ENCODE peak calls at places on chromosomes 4 and X, in five cellular contexts. N is hypothalamus, T is T47D, X is progenitor cell of endocrine pancreas, Q is neuronal stem cell. H is an unnamed sample.

GRCh38 chr4:124936427-124936826 is 223.9 kb upstream of the ANKRD50 start:
- DNase-seq in N (no peak), T (no peak), X (no peak), Q (no peak), H (no peak)

GRCh38 chr4:3225946-3226345 is 23.0 kb upstream of the MSANTD1 start:
- DNase-seq in N (no peak), T (no peak), X (no peak), Q (no peak), H (no peak)

GRCh38 chrX:73446831-73447230 is at the start of gene CDX4:
- DNase-seq in N (no peak), T (no peak), X (no peak), Q (no peak), H (no peak)

GRCh38 chr4:74114234-74114633 is 15.2 kb upstream of the CXCL2 start:
- DNase-seq in N (no peak), T (no peak), X (no peak), Q (no peak), H (no peak)

GRCh38 chr4:127622923-127623754 is 9.6 kb upstream of the INTU start:
- DNase-seq in N (peak), T (no peak), X (peak), Q (peak), H (peak)

GRCh38 chrX:41621236-41621651 is 67.5 kb upstream of the GPR34 start:
- DNase-seq in N (no peak), T (no peak), X (no peak), Q (no peak), H (no peak)

GRCh38 chrX:74251006-74251930 is 52.7 kb upstream of the ZCCHC13 start:
- DNase-seq in N (no peak), T (no peak), X (no peak), Q (no peak), H (no peak)

GRCh38 chr4:133320576-133321170 is 171.6 kb downstream of the PCDH10 start:
- DNase-seq in N (no peak), T (peak), X (no peak), Q (peak), H (peak)

GRCh38 chrX:66638591-66639500 is at the start of gene EDA2R:
- DNase-seq in N (peak), T (peak), X (no peak), Q (peak), H (peak)

GRCh38 chrX:136879001-136879667 is 1.4 kb downstream of the RBMX start:
- DNase-seq in N (no peak), T (no peak), X (no peak), Q (no peak), H (no peak)

GRCh38 chr4:77263247-77263646 is 106.2 kb downstream of the CCNG2 start:
- DNase-seq in N (no peak), T (no peak), X (no peak), Q (no peak), H (no peak)

GRCh38 chr4:54539500-54540029 is 118.2 kb upstream of the KIT start:
- DNase-seq in N (peak), T (peak), X (peak), Q (peak), H (peak)

GRCh38 chr4:4867745-4868505 is 8.5 kb downstream of the MSX1 start:
- DNase-seq in N (no peak), T (no peak), X (no peak), Q (no peak), H (no peak)

GRCh38 chr4:3675251-3676115 is 90.7 kb upstream of the ADRA2C start:
- DNase-seq in N (no peak), T (no peak), X (no peak), Q (no peak), H (no peak)

GRCh38 chr4:3865986-3866812 is 100.0 kb downstream of the ADRA2C start:
- DNase-seq in N (no peak), T (no peak), X (no peak), Q (no peak), H (no peak)